ENCODE peak calls at places on chromosomes 1 and 21, in nine cellular contexts. One of them, this sample, is unnamed.

GRCh38 chr1:16625497-16626408 is 12.4 kb upstream of the NBPF1 start:
- DNase-seq in DND-41: no peak
- DNase-seq in HFF-Myc: no peak
- DNase-seq in astrocyte: no peak
- DNase-seq in ovary: no peak
- DNase-seq in PC-3: no peak
- DNase-seq in bronchial epithelial cell: no peak
- DNase-seq in GM23338: no peak
- DNase-seq in body of pancreas: no peak
- DNase-seq in this sample: no peak

GRCh38 chr1:61708953-61709907 is 15.7 kb downstream of the TM2D1 start:
- DNase-seq in DND-41: no peak
- DNase-seq in HFF-Myc: no peak
- DNase-seq in astrocyte: peak; percentile 38
- DNase-seq in ovary: no peak
- DNase-seq in PC-3: no peak
- DNase-seq in bronchial epithelial cell: no peak
- DNase-seq in GM23338: no peak
- DNase-seq in body of pancreas: no peak
- DNase-seq in this sample: peak; percentile 49

GRCh38 chr1:177077734-177078489 is 86.6 kb downstream of the ASTN1 start:
- DNase-seq in DND-41: no peak
- DNase-seq in HFF-Myc: peak; percentile 16
- DNase-seq in astrocyte: peak; percentile 49
- DNase-seq in ovary: no peak
- DNase-seq in PC-3: peak; percentile 67
- DNase-seq in bronchial epithelial cell: no peak
- DNase-seq in GM23338: no peak
- DNase-seq in body of pancreas: no peak
- DNase-seq in this sample: no peak

GRCh38 chr1:22919341-22920025 is 53.2 kb downstream of the LACTBL1 start:
- DNase-seq in DND-41: no peak
- DNase-seq in HFF-Myc: no peak
- DNase-seq in astrocyte: peak; percentile 47
- DNase-seq in ovary: no peak
- DNase-seq in PC-3: no peak
- DNase-seq in bronchial epithelial cell: no peak
- DNase-seq in GM23338: no peak
- DNase-seq in body of pancreas: no peak
- DNase-seq in this sample: peak; percentile 57

GRCh38 chr1:152408664-152409063 is 5.4 kb downstream of the CRNN start:
- DNase-seq in DND-41: no peak
- DNase-seq in HFF-Myc: no peak
- DNase-seq in astrocyte: no peak
- DNase-seq in ovary: no peak
- DNase-seq in PC-3: no peak
- DNase-seq in bronchial epithelial cell: no peak
- DNase-seq in GM23338: peak; percentile 59
- DNase-seq in body of pancreas: no peak
- DNase-seq in this sample: no peak

GRCh38 chr1:247111259-247111635 is 7.1 kb upstream of the ZNF669 start:
- DNase-seq in DND-41: no peak
- DNase-seq in HFF-Myc: no peak
- DNase-seq in astrocyte: no peak
- DNase-seq in ovary: no peak
- DNase-seq in PC-3: no peak
- DNase-seq in bronchial epithelial cell: no peak
- DNase-seq in GM23338: peak; percentile 48
- DNase-seq in body of pancreas: no peak
- DNase-seq in this sample: no peak

GRCh38 chr21:45317401-45318145 is 29.9 kb upstream of the POFUT2 start:
- DNase-seq in DND-41: no peak
- DNase-seq in HFF-Myc: no peak
- DNase-seq in astrocyte: peak; percentile 86
- DNase-seq in ovary: peak; percentile 9
- DNase-seq in PC-3: peak; percentile 59
- DNase-seq in bronchial epithelial cell: no peak
- DNase-seq in GM23338: no peak
- DNase-seq in body of pancreas: peak; percentile 3
- DNase-seq in this sample: peak; percentile 63

GRCh38 chr1:110309139-110309538 is 30.0 kb upstream of the RBM15 start:
- DNase-seq in DND-41: no peak
- DNase-seq in HFF-Myc: no peak
- DNase-seq in astrocyte: peak; percentile 70
- DNase-seq in ovary: no peak
- DNase-seq in PC-3: peak; percentile 26
- DNase-seq in bronchial epithelial cell: peak; percentile 53
- DNase-seq in GM23338: no peak
- DNase-seq in body of pancreas: peak; percentile 19
- DNase-seq in this sample: peak; percentile 43

GRCh38 chr21:15121655-15122120 is 56.9 kb upstream of the NRIP1 start:
- DNase-seq in DND-41: no peak
- DNase-seq in HFF-Myc: no peak
- DNase-seq in astrocyte: peak; percentile 51
- DNase-seq in ovary: peak; percentile 13
- DNase-seq in PC-3: peak; percentile 62
- DNase-seq in bronchial epithelial cell: peak; percentile 54
- DNase-seq in GM23338: peak; percentile 29
- DNase-seq in body of pancreas: peak; percentile 89
- DNase-seq in this sample: peak; percentile 65

GRCh38 chr1:162094271-162094670 is 24.8 kb downstream of the NOS1AP start:
- DNase-seq in DND-41: no peak
- DNase-seq in HFF-Myc: peak; percentile 30
- DNase-seq in astrocyte: peak; percentile 35
- DNase-seq in ovary: no peak
- DNase-seq in PC-3: peak; percentile 52
- DNase-seq in bronchial epithelial cell: no peak
- DNase-seq in GM23338: no peak
- DNase-seq in body of pancreas: no peak
- DNase-seq in this sample: no peak

GRCh38 chr1:204102719-204103118 is 29.8 kb downstream of the SOX13 start:
- DNase-seq in DND-41: no peak
- DNase-seq in HFF-Myc: no peak
- DNase-seq in astrocyte: peak; percentile 7
- DNase-seq in ovary: no peak
- DNase-seq in PC-3: peak; percentile 98
- DNase-seq in bronchial epithelial cell: peak; percentile 55
- DNase-seq in GM23338: no peak
- DNase-seq in body of pancreas: no peak
- DNase-seq in this sample: no peak

GRCh38 chr1:218948446-218948845 is 225.2 kb upstream of the LYPLAL1 start:
- DNase-seq in DND-41: no peak
- DNase-seq in HFF-Myc: no peak
- DNase-seq in astrocyte: no peak
- DNase-seq in ovary: no peak
- DNase-seq in PC-3: no peak
- DNase-seq in bronchial epithelial cell: no peak
- DNase-seq in GM23338: no peak
- DNase-seq in body of pancreas: peak; percentile 16
- DNase-seq in this sample: no peak

GRCh38 chr1:201883266-201883665 is 5.4 kb upstream of the SHISA4 start:
- DNase-seq in DND-41: no peak
- DNase-seq in HFF-Myc: no peak
- DNase-seq in astrocyte: no peak
- DNase-seq in ovary: no peak
- DNase-seq in PC-3: no peak
- DNase-seq in bronchial epithelial cell: no peak
- DNase-seq in GM23338: no peak
- DNase-seq in body of pancreas: no peak
- DNase-seq in this sample: no peak

GRCh38 chr1:201881617-201882016 is 7.1 kb upstream of the SHISA4 start:
- DNase-seq in DND-41: no peak
- DNase-seq in HFF-Myc: no peak
- DNase-seq in astrocyte: no peak
- DNase-seq in ovary: no peak
- DNase-seq in PC-3: no peak
- DNase-seq in bronchial epithelial cell: no peak
- DNase-seq in GM23338: peak; percentile 61
- DNase-seq in body of pancreas: no peak
- DNase-seq in this sample: no peak

GRCh38 chr1:201883786-201884185 is 4.9 kb upstream of the SHISA4 start:
- DNase-seq in DND-41: no peak
- DNase-seq in HFF-Myc: no peak
- DNase-seq in astrocyte: peak; percentile 33
- DNase-seq in ovary: peak; percentile 69
- DNase-seq in PC-3: peak; percentile 61
- DNase-seq in bronchial epithelial cell: peak; percentile 65
- DNase-seq in GM23338: no peak
- DNase-seq in body of pancreas: peak; percentile 59
- DNase-seq in this sample: peak; percentile 67

GRCh38 chr1:201880928-201881571 is 7.6 kb upstream of the SHISA4 start:
- DNase-seq in DND-41: no peak
- DNase-seq in HFF-Myc: no peak
- DNase-seq in astrocyte: no peak
- DNase-seq in ovary: no peak
- DNase-seq in PC-3: no peak
- DNase-seq in bronchial epithelial cell: no peak
- DNase-seq in GM23338: no peak
- DNase-seq in body of pancreas: no peak
- DNase-seq in this sample: no peak

DNA sequence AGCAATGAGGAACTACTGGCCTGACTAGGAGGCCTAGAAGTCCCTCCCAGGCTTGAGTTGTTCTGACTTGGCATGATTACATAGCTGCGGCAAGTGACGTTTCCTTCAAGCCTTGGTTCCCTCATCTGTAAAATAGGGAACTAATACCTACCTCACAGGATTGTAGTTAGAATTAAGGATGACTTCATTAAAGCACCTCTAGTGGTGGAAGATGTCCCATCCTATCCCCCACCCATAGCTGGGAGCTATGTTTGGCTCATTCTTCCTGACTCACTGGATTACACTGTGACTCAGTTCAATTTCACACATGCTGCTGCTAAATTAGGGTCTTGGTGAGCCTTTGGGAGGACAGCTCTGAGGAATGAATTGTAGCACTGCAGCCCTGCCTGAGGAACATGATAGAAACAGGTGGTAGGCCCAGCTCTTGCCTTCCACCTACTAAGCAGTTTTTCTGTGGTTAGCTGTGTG is 6.0 kb upstream of the SHISA4 start:
- DNase-seq in DND-41: no peak
- DNase-seq in HFF-Myc: peak; percentile 37
- DNase-seq in astrocyte: peak; percentile 83
- DNase-seq in ovary: no peak
- DNase-seq in PC-3: peak; percentile 85
- DNase-seq in bronchial epithelial cell: peak; percentile 97
- DNase-seq in GM23338: peak; percentile 25
- DNase-seq in body of pancreas: peak; percentile 49
- DNase-seq in this sample: peak; percentile 72
- TF ChIP-seq CTCF in DND-41: no peak
- TF ChIP-seq CTCF in HFF-Myc: no peak
- TF ChIP-seq CTCF in astrocyte: peak; percentile 38
- TF ChIP-seq CTCF in ovary: no peak
- TF ChIP-seq CTCF in PC-3: peak; percentile 23
- TF ChIP-seq CTCF in bronchial epithelial cell: peak; percentile 26
- TF ChIP-seq CTCF in GM23338: no peak
- TF ChIP-seq CTCF in body of pancreas: no peak
- TF ChIP-seq CTCF in this sample: peak; percentile 32

DNA sequence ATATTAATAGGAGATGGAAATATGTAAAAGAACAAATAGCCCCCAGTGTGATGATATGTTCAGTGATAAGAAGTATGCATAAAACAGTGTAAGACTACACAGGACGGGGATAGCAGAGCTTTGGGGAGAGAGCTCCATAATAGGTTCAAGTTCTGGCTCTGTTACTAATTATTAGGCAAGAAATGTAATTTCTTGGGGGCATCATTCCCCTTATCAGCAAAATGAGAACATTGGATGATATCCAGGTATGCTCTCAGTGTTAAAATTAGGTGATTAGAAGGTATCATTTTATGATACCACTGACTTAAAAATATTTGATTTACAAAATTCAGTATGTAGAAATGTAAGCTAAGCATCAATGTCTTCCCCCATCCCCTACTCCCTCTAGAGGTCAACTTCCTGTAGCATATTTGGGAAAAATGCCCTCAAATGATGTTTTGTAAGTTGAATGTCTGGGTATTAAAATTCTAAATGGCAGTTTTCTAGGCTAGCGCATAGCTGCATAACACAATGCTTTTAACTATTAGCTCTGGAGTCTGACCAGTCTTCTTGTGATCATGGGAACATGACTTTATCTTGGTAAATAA is 585.7 kb upstream of the CAMK1G start:
- DNase-seq in DND-41: no peak
- DNase-seq in HFF-Myc: peak; percentile 10
- DNase-seq in astrocyte: no peak
- DNase-seq in ovary: no peak
- DNase-seq in PC-3: peak; percentile 72
- DNase-seq in bronchial epithelial cell: peak; percentile 46
- DNase-seq in GM23338: peak; percentile 28
- DNase-seq in body of pancreas: no peak
- DNase-seq in this sample: peak; percentile 75
- TF ChIP-seq CTCF in DND-41: peak; percentile 54
- TF ChIP-seq CTCF in HFF-Myc: peak; percentile 55
- TF ChIP-seq CTCF in astrocyte: peak; percentile 43
- TF ChIP-seq CTCF in ovary: no peak
- TF ChIP-seq CTCF in PC-3: peak; percentile 86
- TF ChIP-seq CTCF in bronchial epithelial cell: peak; percentile 43
- TF ChIP-seq CTCF in GM23338: peak; percentile 64
- TF ChIP-seq CTCF in body of pancreas: no peak
- TF ChIP-seq CTCF in this sample: peak; percentile 91

GRCh38 chr1:101465941-101466340 is 229.1 kb downstream of the S1PR1 start:
- DNase-seq in DND-41: no peak
- DNase-seq in HFF-Myc: no peak
- DNase-seq in astrocyte: no peak
- DNase-seq in ovary: no peak
- DNase-seq in PC-3: no peak
- DNase-seq in bronchial epithelial cell: no peak
- DNase-seq in GM23338: no peak
- DNase-seq in body of pancreas: no peak
- DNase-seq in this sample: no peak
- TF ChIP-seq CTCF in DND-41: no peak
- TF ChIP-seq CTCF in HFF-Myc: no peak
- TF ChIP-seq CTCF in astrocyte: no peak
- TF ChIP-seq CTCF in ovary: no peak
- TF ChIP-seq CTCF in PC-3: no peak
- TF ChIP-seq CTCF in bronchial epithelial cell: no peak
- TF ChIP-seq CTCF in GM23338: peak; percentile 10
- TF ChIP-seq CTCF in body of pancreas: no peak
- TF ChIP-seq CTCF in this sample: no peak

DNA sequence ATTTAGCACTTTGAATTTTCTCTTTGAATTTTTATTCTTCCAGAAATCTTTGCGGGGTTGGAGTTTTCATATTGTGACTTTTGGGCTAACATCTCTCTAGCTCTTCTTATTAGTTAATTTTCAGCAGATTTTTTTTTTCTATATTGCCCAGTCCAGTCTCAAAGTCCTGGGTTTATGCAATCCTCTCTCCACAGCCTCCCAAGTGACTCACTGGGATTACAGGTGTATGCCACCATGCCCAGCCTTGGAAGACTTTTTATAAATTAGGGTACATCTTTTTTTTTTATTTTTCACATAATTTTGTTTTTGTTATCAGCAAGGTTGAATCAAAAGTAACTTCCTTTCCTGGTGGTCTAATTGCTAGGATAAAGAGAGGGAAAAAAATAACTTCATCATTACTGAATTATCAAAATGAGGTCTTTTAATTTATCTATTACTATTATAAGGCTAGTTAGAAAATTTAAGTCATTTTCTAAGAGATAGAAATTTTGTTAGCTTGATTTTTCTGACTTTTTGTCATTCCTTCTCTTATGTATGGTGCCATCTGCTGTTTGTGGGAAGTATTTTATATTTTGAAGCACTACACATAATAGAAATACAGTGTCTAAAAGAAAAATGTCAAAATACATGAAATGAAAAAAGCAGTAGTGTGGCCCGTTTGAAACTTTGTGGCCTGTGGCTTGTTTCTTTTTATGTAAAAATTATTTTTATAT is 273.4 kb upstream of the CACYBP start:
- DNase-seq in DND-41: no peak
- DNase-seq in HFF-Myc: no peak
- DNase-seq in astrocyte: peak; percentile 10
- DNase-seq in ovary: no peak
- DNase-seq in PC-3: peak; percentile 37
- DNase-seq in bronchial epithelial cell: peak; percentile 32
- DNase-seq in GM23338: peak; percentile 61
- DNase-seq in body of pancreas: no peak
- DNase-seq in this sample: peak; percentile 61
- TF ChIP-seq CTCF in DND-41: peak; percentile 58
- TF ChIP-seq CTCF in HFF-Myc: peak; percentile 14
- TF ChIP-seq CTCF in astrocyte: peak; percentile 41
- TF ChIP-seq CTCF in ovary: no peak
- TF ChIP-seq CTCF in PC-3: peak; percentile 61
- TF ChIP-seq CTCF in bronchial epithelial cell: no peak
- TF ChIP-seq CTCF in GM23338: peak; percentile 75
- TF ChIP-seq CTCF in body of pancreas: peak; percentile 28
- TF ChIP-seq CTCF in this sample: peak; percentile 47